ENCODE peak calls at places on chromosome 6, in five cellular contexts. One of them, this sample, is unnamed.
A peak's percentile ranks its signal among the peaks of the same experiment; 100 is the strongest.

GRCh38 chr6:36739947-36740817 is 42.6 kb downstream of the RAB44 start:
- DNase-seq in adrenal gland: no peak
- DNase-seq in neuronal stem cell: no peak
- DNase-seq in heart right ventricle: no peak
- DNase-seq in Peyer's patch: no peak
- DNase-seq in this sample: no peak

GRCh38 chr6:36499918-36500317 is 47.4 kb downstream of the STK38 start:
- DNase-seq in adrenal gland: no peak
- DNase-seq in neuronal stem cell: no peak
- DNase-seq in heart right ventricle: no peak
- DNase-seq in Peyer's patch: no peak
- DNase-seq in this sample: no peak

GRCh38 chr6:548517-548916 is 108.4 kb downstream of the HUS1B start:
- DNase-seq in adrenal gland: no peak
- DNase-seq in neuronal stem cell: no peak
- DNase-seq in heart right ventricle: no peak
- DNase-seq in Peyer's patch: no peak
- DNase-seq in this sample: no peak

GRCh38 chr6:5679271-5679670 is 327.5 kb downstream of the NRN1 start:
- DNase-seq in adrenal gland: no peak
- DNase-seq in neuronal stem cell: no peak
- DNase-seq in heart right ventricle: no peak
- DNase-seq in Peyer's patch: no peak
- DNase-seq in this sample: no peak

GRCh38 chr6:113169484-113169883 is 687.7 kb upstream of the MARCKS start:
- DNase-seq in adrenal gland: no peak
- DNase-seq in neuronal stem cell: no peak
- DNase-seq in heart right ventricle: no peak
- DNase-seq in Peyer's patch: no peak
- DNase-seq in this sample: no peak

GRCh38 chr6:33206027-33206863 is 1.8 kb downstream of the HSD17B8 start:
- DNase-seq in adrenal gland: no peak
- DNase-seq in neuronal stem cell: no peak
- DNase-seq in heart right ventricle: no peak
- DNase-seq in Peyer's patch: no peak
- DNase-seq in this sample: no peak

GRCh38 chr6:68967549-68968300 is 332.6 kb downstream of the ADGRB3 start:
- DNase-seq in adrenal gland: peak; percentile 49
- DNase-seq in neuronal stem cell: peak; percentile 63
- DNase-seq in heart right ventricle: peak; percentile 27
- DNase-seq in Peyer's patch: peak; percentile 26
- DNase-seq in this sample: peak; percentile 54

GRCh38 chr6:71294121-71294523 is 5.5 kb downstream of the OGFRL1 start:
- DNase-seq in adrenal gland: peak; percentile 51
- DNase-seq in neuronal stem cell: no peak
- DNase-seq in heart right ventricle: no peak
- DNase-seq in Peyer's patch: no peak
- DNase-seq in this sample: no peak

GRCh38 chr6:36979343-36979742 is 6.7 kb downstream of the MTCH1 start:
- DNase-seq in adrenal gland: peak; percentile 72
- DNase-seq in neuronal stem cell: no peak
- DNase-seq in heart right ventricle: no peak
- DNase-seq in Peyer's patch: no peak
- DNase-seq in this sample: peak; percentile 52

GRCh38 chr6:120981835-120982234 is 352.4 kb downstream of the TBC1D32 start:
- DNase-seq in adrenal gland: no peak
- DNase-seq in neuronal stem cell: no peak
- DNase-seq in heart right ventricle: no peak
- DNase-seq in Peyer's patch: no peak
- DNase-seq in this sample: no peak

GRCh38 chr6:122428781-122429180 is 29.3 kb downstream of the HSF2 start:
- DNase-seq in adrenal gland: no peak
- DNase-seq in neuronal stem cell: no peak
- DNase-seq in heart right ventricle: no peak
- DNase-seq in Peyer's patch: no peak
- DNase-seq in this sample: no peak

GRCh38 chr6:127219869-127220268 is 46.8 kb upstream of the RNF146 start:
- DNase-seq in adrenal gland: no peak
- DNase-seq in neuronal stem cell: no peak
- DNase-seq in heart right ventricle: no peak
- DNase-seq in Peyer's patch: no peak
- DNase-seq in this sample: no peak

GRCh38 chr6:35034411-35035171 is 106.5 kb downstream of the TCP11 start:
- DNase-seq in adrenal gland: peak; percentile 39
- DNase-seq in neuronal stem cell: no peak
- DNase-seq in heart right ventricle: peak; percentile 73
- DNase-seq in Peyer's patch: no peak
- DNase-seq in this sample: peak; percentile 93
- H3K4me1 ChIP-seq in adrenal gland: peaks cover 32% of the 10 kb centered on the region
- H3K4me1 ChIP-seq in neuronal stem cell: no peaks in the 10 kb centered on the region
- H3K4me1 ChIP-seq in heart right ventricle: peaks cover 12% of the 10 kb centered on the region
- H3K4me1 ChIP-seq in Peyer's patch: no peaks in the 10 kb centered on the region
- H3K4me1 ChIP-seq in this sample: peaks cover 7% of the 10 kb centered on the region

GRCh38 chr6:137210903-137211302 is 8.3 kb downstream of the IFNGR1 start:
- DNase-seq in adrenal gland: no peak
- DNase-seq in neuronal stem cell: no peak
- DNase-seq in heart right ventricle: no peak
- DNase-seq in Peyer's patch: no peak
- DNase-seq in this sample: no peak

GRCh38 chr6:137213331-137213740 is 5.8 kb downstream of the IFNGR1 start:
- DNase-seq in adrenal gland: no peak
- DNase-seq in neuronal stem cell: no peak
- DNase-seq in heart right ventricle: no peak
- DNase-seq in Peyer's patch: no peak
- DNase-seq in this sample: no peak

GRCh38 chr6:137214931-137215330 is 4.3 kb downstream of the IFNGR1 start:
- DNase-seq in adrenal gland: no peak
- DNase-seq in neuronal stem cell: no peak
- DNase-seq in heart right ventricle: no peak
- DNase-seq in Peyer's patch: no peak
- DNase-seq in this sample: no peak

GRCh38 chr6:137213813-137214212 is 5.4 kb downstream of the IFNGR1 start:
- DNase-seq in adrenal gland: no peak
- DNase-seq in neuronal stem cell: no peak
- DNase-seq in heart right ventricle: no peak
- DNase-seq in Peyer's patch: no peak
- DNase-seq in this sample: no peak

GRCh38 chr6:137211910-137212309 is 7.3 kb downstream of the IFNGR1 start:
- DNase-seq in adrenal gland: no peak
- DNase-seq in neuronal stem cell: no peak
- DNase-seq in heart right ventricle: no peak
- DNase-seq in Peyer's patch: no peak
- DNase-seq in this sample: no peak
- H3K4me3 ChIP-seq in adrenal gland: no peak overlapping the region
- H3K4me3 ChIP-seq in neuronal stem cell: no peak overlapping the region
- H3K4me3 ChIP-seq in heart right ventricle: no peak overlapping the region
- H3K4me3 ChIP-seq in Peyer's patch: no peak overlapping the region
- H3K4me3 ChIP-seq in this sample: no peak overlapping the region

DNA sequence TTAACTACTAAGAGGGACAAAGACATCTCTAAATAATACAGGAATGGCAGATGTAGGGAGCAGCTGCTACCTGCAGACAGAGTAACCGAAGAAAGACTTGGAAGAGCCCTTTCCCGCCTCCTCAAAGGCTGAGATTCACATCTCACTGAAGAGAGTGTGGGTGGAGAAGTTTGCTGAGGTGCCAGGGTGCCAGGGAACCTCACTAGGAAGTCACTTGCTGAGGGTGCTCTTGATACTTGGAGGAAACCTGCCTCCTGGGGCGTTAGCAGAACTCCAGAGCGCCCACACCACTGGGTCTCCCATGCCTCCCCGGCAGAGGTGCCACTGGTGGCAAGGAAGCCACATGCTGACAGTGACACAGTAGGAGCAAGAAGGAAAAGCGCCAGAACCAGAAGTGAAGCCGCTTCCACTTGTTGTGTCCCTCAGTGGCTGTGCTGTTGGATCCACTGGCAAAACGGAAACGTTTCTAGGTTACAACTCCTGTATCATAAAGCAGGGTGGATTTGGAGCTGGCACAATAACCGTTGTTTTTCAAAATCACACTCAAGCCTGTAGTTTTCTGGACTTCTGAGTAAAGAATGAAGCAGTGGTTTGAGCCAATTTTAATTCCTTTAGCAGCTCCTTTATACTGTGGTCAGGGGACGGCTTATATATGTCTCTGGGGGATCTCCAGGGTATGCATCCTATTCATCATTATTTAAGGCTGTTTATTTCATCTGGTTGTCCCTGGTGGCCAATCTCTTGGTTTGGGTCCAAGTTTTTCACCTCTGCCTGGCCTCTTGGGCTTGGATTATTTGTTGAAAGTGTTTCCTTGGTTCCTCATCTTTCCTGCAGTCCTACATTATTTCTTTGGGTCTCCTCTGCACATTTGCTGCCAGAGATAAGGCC is 64.5 kb downstream of the CDC5L start:
- DNase-seq in adrenal gland: no peak
- DNase-seq in neuronal stem cell: no peak
- DNase-seq in heart right ventricle: no peak
- DNase-seq in Peyer's patch: no peak
- DNase-seq in this sample: no peak
- H3K4me1 ChIP-seq in adrenal gland: peaks cover 8% of the 10 kb centered on the region
- H3K4me1 ChIP-seq in neuronal stem cell: no peaks in the 10 kb centered on the region
- H3K4me1 ChIP-seq in heart right ventricle: peaks cover 3% of the 10 kb centered on the region
- H3K4me1 ChIP-seq in Peyer's patch: no peaks in the 10 kb centered on the region
- H3K4me1 ChIP-seq in this sample: no peaks in the 10 kb centered on the region

GRCh38 chr6:56664007-56664406 is 21.3 kb upstream of the DST start:
- DNase-seq in adrenal gland: no peak
- DNase-seq in neuronal stem cell: no peak
- DNase-seq in heart right ventricle: no peak
- DNase-seq in Peyer's patch: no peak
- DNase-seq in this sample: no peak
- H3K4me3 ChIP-seq in adrenal gland: no peak overlapping the region
- H3K4me3 ChIP-seq in neuronal stem cell: no peak overlapping the region
- H3K4me3 ChIP-seq in heart right ventricle: no peak overlapping the region
- H3K4me3 ChIP-seq in Peyer's patch: no peak overlapping the region
- H3K4me3 ChIP-seq in this sample: no peak overlapping the region

GRCh38 chr6:17949168-17949567 is 38.3 kb downstream of the KIF13A start:
- DNase-seq in adrenal gland: no peak
- DNase-seq in neuronal stem cell: no peak
- DNase-seq in heart right ventricle: no peak
- DNase-seq in Peyer's patch: no peak
- DNase-seq in this sample: no peak
- H3K4me1 ChIP-seq in adrenal gland: peaks cover 27% of the 10 kb centered on the region
- H3K4me1 ChIP-seq in neuronal stem cell: peaks cover 3% of the 10 kb centered on the region
- H3K4me1 ChIP-seq in heart right ventricle: no peaks in the 10 kb centered on the region
- H3K4me1 ChIP-seq in Peyer's patch: no peaks in the 10 kb centered on the region
- H3K4me1 ChIP-seq in this sample: no peaks in the 10 kb centered on the region

GRCh38 chr6:137283080-137283479 is 63.9 kb upstream of the IFNGR1 start:
- DNase-seq in adrenal gland: no peak
- DNase-seq in neuronal stem cell: no peak
- DNase-seq in heart right ventricle: no peak
- DNase-seq in Peyer's patch: no peak
- DNase-seq in this sample: no peak
- H3K4me3 ChIP-seq in adrenal gland: no peak overlapping the region
- H3K4me3 ChIP-seq in neuronal stem cell: no peak overlapping the region
- H3K4me3 ChIP-seq in heart right ventricle: no peak overlapping the region
- H3K4me3 ChIP-seq in Peyer's patch: no peak overlapping the region
- H3K4me3 ChIP-seq in this sample: no peak overlapping the region

DNA sequence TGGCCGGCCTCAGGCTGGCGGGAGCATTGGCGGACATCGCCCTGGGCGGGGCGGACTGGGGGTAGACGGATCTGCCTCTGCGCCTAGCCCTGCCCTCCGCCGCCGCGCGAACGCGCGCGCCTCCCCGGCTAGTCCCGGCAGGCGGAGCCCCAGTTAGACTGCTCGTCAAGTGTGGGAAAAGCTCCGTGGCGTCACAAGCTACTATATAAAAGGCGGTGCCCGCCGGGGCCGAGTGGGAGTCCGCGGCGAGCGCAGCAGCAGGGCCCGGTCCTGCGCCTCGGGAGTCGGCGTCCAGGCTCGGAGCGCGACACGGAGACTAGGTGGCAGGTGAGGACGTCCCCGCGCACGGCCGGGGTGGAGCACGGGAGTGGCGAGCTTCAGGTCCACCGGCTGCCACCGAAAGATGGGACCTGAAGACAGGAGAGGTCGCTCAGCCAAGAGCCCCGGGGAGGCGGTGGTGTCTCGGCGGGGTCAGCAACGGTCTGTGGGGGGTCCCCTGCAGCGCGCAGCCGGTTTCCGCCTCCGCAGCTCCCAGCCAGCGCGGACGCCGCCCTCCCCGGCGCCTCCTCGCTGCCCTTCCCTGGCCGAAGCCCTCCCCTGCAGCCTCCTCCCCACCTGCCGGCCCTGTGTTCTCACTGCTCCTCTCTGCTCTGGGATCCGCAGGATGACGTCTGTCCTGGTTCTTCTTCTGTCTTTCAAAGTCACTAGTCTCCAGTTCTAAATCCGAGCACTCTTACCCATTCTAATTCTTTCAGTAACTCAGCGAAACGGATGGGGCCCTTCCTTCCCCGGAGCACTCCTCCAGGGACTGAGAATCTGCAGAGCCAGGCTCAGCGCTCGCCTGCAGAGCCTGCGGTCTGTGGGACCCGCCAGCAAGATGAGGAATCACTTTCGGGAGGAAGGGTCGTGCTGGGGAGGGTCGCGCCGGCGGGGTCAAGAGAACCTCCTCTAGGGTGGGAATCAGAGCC is 4.3 kb upstream of the RIPK1 start:
- DNase-seq in adrenal gland: peak; percentile 96
- DNase-seq in neuronal stem cell: peak; percentile 62
- DNase-seq in heart right ventricle: peak; percentile 97
- DNase-seq in Peyer's patch: peak; percentile 88
- DNase-seq in this sample: peak; percentile 97
- H3K4me1 ChIP-seq in adrenal gland: peaks cover 9% of the 10 kb centered on the region
- H3K4me1 ChIP-seq in neuronal stem cell: no peaks in the 10 kb centered on the region
- H3K4me1 ChIP-seq in heart right ventricle: no peaks in the 10 kb centered on the region
- H3K4me1 ChIP-seq in Peyer's patch: no peaks in the 10 kb centered on the region
- H3K4me1 ChIP-seq in this sample: no peaks in the 10 kb centered on the region

GRCh38 chr6:42569102-42570028 is 5.5 kb downstream of the UBR2 start:
- DNase-seq in adrenal gland: no peak
- DNase-seq in neuronal stem cell: no peak
- DNase-seq in heart right ventricle: no peak
- DNase-seq in Peyer's patch: no peak
- DNase-seq in this sample: peak; percentile 48
- H3K4me3 ChIP-seq in adrenal gland: no peak overlapping the region
- H3K4me3 ChIP-seq in neuronal stem cell: no peak overlapping the region
- H3K4me3 ChIP-seq in heart right ventricle: peak overlapping the region; percentile 12
- H3K4me3 ChIP-seq in Peyer's patch: no peak overlapping the region
- H3K4me3 ChIP-seq in this sample: no peak overlapping the region